ENCODE peak calls at places on chromosomes 12 and 14, in ten cellular contexts. M, B, N, K, Y, U, W, J, L and S are unnamed samples.

GRCh38 chr12:12551115-12551514 is 11.5 kb downstream of the DUSP16 start:
- DNase-seq in U (no peak), M (no peak), B (no peak), Y (no peak), K (no peak), L (no peak), N (no peak), J (no peak), W (no peak), S (no peak)

GRCh38 chr12:54404061-54405004 is 14.7 kb downstream of the ITGA5 start:
- DNase-seq in L (peak), N (peak), B (peak), Y (peak), W (peak), J (peak), K (no peak), M (peak), U (peak), S (peak)

GRCh38 chr14:60165547-60165876 is 314 bp upstream of the DHRS7 start:
- DNase-seq in M (no peak), W (no peak), N (no peak), J (no peak), B (no peak), L (no peak), U (no peak), K (no peak), Y (no peak), S (no peak)

GRCh38 chr12:111149299-111149698 is 219.6 kb downstream of the PHETA1 start:
- DNase-seq in N (no peak), K (no peak), J (no peak), Y (no peak), W (no peak), L (no peak), B (no peak), M (no peak), U (no peak), S (no peak)

GRCh38 chr14:51735851-51736250 is 84.1 kb downstream of the FRMD6 start:
- DNase-seq in K (no peak), M (no peak), N (no peak), U (peak), L (no peak), J (peak), Y (peak), W (no peak), B (no peak), S (no peak)

GRCh38 chr14:70168401-70168800 is 20.4 kb downstream of the SLC8A3 start:
- DNase-seq in K (no peak), Y (no peak), L (no peak), B (no peak), U (no peak), N (no peak), J (no peak), W (no peak), M (no peak), S (no peak)

GRCh38 chr12:101857043-101857558 is 20.3 kb upstream of the DRAM1 start:
- DNase-seq in L (peak), N (peak), M (no peak), K (no peak), Y (no peak), J (peak), W (no peak), U (peak), B (no peak), S (no peak)

GRCh38 chr12:120972870-120973543 is 5.3 kb upstream of the HNF1A start:
- DNase-seq in B (no peak), K (no peak), Y (peak), J (no peak), M (no peak), U (peak), N (peak), L (no peak), W (no peak), S (no peak)

GRCh38 chr14:65500075-65500474 is 87.5 kb downstream of the FUT8 start:
- DNase-seq in K (no peak), W (no peak), U (no peak), N (no peak), Y (no peak), B (no peak), J (no peak), L (no peak), M (no peak), S (no peak)

GRCh38 chr12:47862881-47863280 is 41.9 kb downstream of the VDR start:
- DNase-seq in U (no peak), K (no peak), W (no peak), N (no peak), Y (no peak), L (no peak), B (no peak), J (no peak), M (no peak), S (no peak)

GRCh38 chr12:113221997-113222729 is 899 bp downstream of the TPCN1 start:
- DNase-seq in U (no peak), N (no peak), K (no peak), L (no peak), W (no peak), M (no peak), B (peak), J (peak), Y (no peak), S (no peak)

GRCh38 chr12:22858849-22859569 is 234.0 kb downstream of the ETNK1 start:
- DNase-seq in N (peak), L (no peak), U (peak), Y (no peak), M (no peak), J (peak), K (no peak), W (no peak), B (no peak), S (no peak)

GRCh38 chr14:74908861-74909341 is 14.2 kb downstream of the RPS6KL1 start:
- DNase-seq in J (no peak), W (no peak), Y (no peak), L (no peak), K (no peak), B (no peak), N (no peak), U (no peak), M (no peak), S (no peak)

GRCh38 chr14:103002578-103003350 is 54.6 kb downstream of the CDC42BPB start:
- DNase-seq in W (no peak), Y (no peak), M (no peak), K (no peak), J (no peak), N (no peak), U (no peak), B (no peak), L (no peak), S (no peak)

GRCh38 chr12:25843976-25844375 is 114.5 kb upstream of the RASSF8 start:
- DNase-seq in M (no peak), J (no peak), W (no peak), Y (no peak), L (no peak), N (no peak), U (no peak), K (no peak), B (no peak), S (no peak)

GRCh38 chr12:28010036-28010435 is 37.5 kb upstream of the PTHLH start:
- DNase-seq in Y (no peak), M (no peak), U (no peak), J (no peak), L (no peak), N (no peak), K (no peak), B (no peak), W (no peak), S (no peak)

GRCh38 chr12:88142610-88142991 is 494 bp downstream of the TMTC3 start:
- DNase-seq in N (no peak), W (peak), L (no peak), B (no peak), Y (peak), U (peak), M (peak), K (peak), J (peak), S (peak)

GRCh38 chr14:36505193-36505815 is 14.7 kb downstream of the NKX2-1 start:
- DNase-seq in B (peak), N (no peak), K (no peak), W (no peak), U (no peak), Y (no peak), J (no peak), L (no peak), M (no peak), S (peak)

GRCh38 chr12:131912526-131913274 is 16.4 kb upstream of the PUS1 start:
- DNase-seq in J (peak), M (no peak), W (peak), L (peak), K (peak), U (peak), Y (no peak), N (peak), B (no peak), S (no peak)

GRCh38 chr14:51298895-51299294 is 58.8 kb downstream of the TMX1 start:
- DNase-seq in Y (no peak), U (peak), J (peak), K (no peak), N (no peak), B (no peak), M (peak), W (no peak), L (no peak), S (peak)

GRCh38 chr14:68649461-68650189 is 143.2 kb downstream of the ZFP36L1 start:
- DNase-seq in L (no peak), B (no peak), J (no peak), K (no peak), U (no peak), N (no peak), W (peak), M (no peak), Y (no peak), S (no peak)

GRCh38 chr12:41699658-41700057 is 445.0 kb downstream of the GXYLT1 start:
- DNase-seq in L (no peak), B (peak), J (no peak), U (no peak), W (no peak), N (no peak), Y (no peak), K (no peak), M (no peak), S (no peak)

GRCh38 chr12:128947199-128947598 is 93.9 kb downstream of the GLT1D1 start:
- DNase-seq in U (no peak), K (no peak), L (no peak), N (no peak), J (no peak), Y (no peak), W (no peak), B (no peak), M (no peak), S (no peak)

GRCh38 chr12:50803230-50803629 is 39.3 kb downstream of the ATF1 start:
- DNase-seq in U (no peak), Y (no peak), W (no peak), L (no peak), J (no peak), M (no peak), B (no peak), K (no peak), N (no peak), S (no peak)

GRCh38 chr12:114738460-114739184 is 54.6 kb upstream of the TBX3 start:
- DNase-seq in Y (no peak), W (no peak), U (no peak), L (no peak), K (no peak), M (no peak), J (no peak), B (no peak), N (no peak), S (no peak)

GRCh38 chr12:14076538-14076937 is 95.1 kb upstream of the GRIN2B start:
- DNase-seq in L (no peak), K (no peak), B (no peak), M (no peak), U (no peak), N (no peak), W (no peak), Y (no peak), J (peak), S (no peak)

GRCh38 chr12:77995436-77996167 is 164.9 kb downstream of the NAV3 start:
- DNase-seq in Y (no peak), J (peak), N (peak), W (no peak), L (peak), B (no peak), M (no peak), U (peak), K (no peak), S (no peak)

GRCh38 chr12:41418586-41418985 is 230.5 kb downstream of the PDZRN4 start:
- DNase-seq in L (no peak), U (no peak), M (no peak), W (no peak), Y (no peak), B (no peak), J (no peak), K (no peak), N (no peak), S (no peak)

GRCh38 chr14:93104961-93105360 is 10.8 kb downstream of the ITPK1 start:
- DNase-seq in N (no peak), U (no peak), W (no peak), M (no peak), J (no peak), B (no peak), L (no peak), K (no peak), Y (no peak), S (no peak)

GRCh38 chr14:74495356-74495755 is 1.8 kb downstream of the ISCA2 start:
- DNase-seq in U (peak), J (no peak), L (no peak), N (no peak), M (no peak), K (no peak), Y (no peak), W (no peak), B (no peak), S (no peak)

GRCh38 chr12:70534466-70534865 is 102.8 kb downstream of the PTPRB start:
- DNase-seq in L (no peak), N (no peak), Y (no peak), B (no peak), K (no peak), M (no peak), U (no peak), J (no peak), W (no peak), S (no peak)

GRCh38 chr12:39605501-39605900 is 14.1 kb downstream of the ABCD2 start:
- DNase-seq in M (no peak), Y (no peak), K (no peak), U (no peak), B (no peak), J (peak), N (no peak), L (no peak), W (no peak), S (no peak)

GRCh38 chr12:115657081-115658013 is 620.1 kb downstream of the MED13L start:
- DNase-seq in W (no peak), L (no peak), M (no peak), J (no peak), Y (no peak), U (peak), K (no peak), N (no peak), B (no peak), S (no peak)

GRCh38 chr12:32030151-32030550 is 70.9 kb downstream of the RESF1 start:
- DNase-seq in K (no peak), B (no peak), M (no peak), L (no peak), U (no peak), Y (no peak), J (no peak), W (no peak), N (no peak), S (no peak)